ENCODE peak calls at places on chromosomes 2 and 18, in six cellular contexts. N is HCT116, X is K562, A is HepG2, B is Panc1, Q is GM23338. T is an unnamed sample.

GRCh38 chr2:231287696-231288095 is 89.3 kb downstream of the ARMC9 start:
- ATAC-seq in N (no peak), X (no peak), A (no peak), B (no peak), Q (no peak), T (no peak)

GRCh38 chr18:70314383-70314782 is 25.5 kb downstream of the SOCS6 start:
- ATAC-seq in N (no peak), X (no peak), A (no peak), B (no peak), Q (no peak), T (no peak)

GRCh38 chr18:74257083-74257482 is 34.7 kb downstream of the CYB5A start:
- ATAC-seq in N (no peak), X (peak), A (no peak), B (no peak), Q (peak), T (no peak)

GRCh38 chr2:120205901-120206581 is 17.2 kb downstream of the TMEM185B start:
- ATAC-seq in N (peak), X (peak), A (peak), B (peak), Q (peak), T (no peak)

GRCh38 chr2:217331577-217332139 is 471.8 kb upstream of the TNP1 start:
- ATAC-seq in N (no peak), X (no peak), A (peak), B (peak), Q (peak), T (peak)

GRCh38 chr2:4354164-4354563 is 650.8 kb downstream of the DCDC2C start:
- ATAC-seq in N (no peak), X (no peak), A (no peak), B (no peak), Q (no peak), T (no peak)

GRCh38 chr2:113175101-113175628 is 1.4 kb downstream of the PSD4 start:
- ATAC-seq in N (no peak), X (peak), A (peak), B (peak), Q (peak), T (no peak)

GRCh38 chr2:16727256-16727655 is 61.6 kb upstream of the CYRIA start:
- ATAC-seq in N (no peak), X (no peak), A (no peak), B (no peak), Q (no peak), T (peak)

GRCh38 chr2:12213222-12213621 is 466.8 kb downstream of the LPIN1 start:
- ATAC-seq in N (no peak), X (no peak), A (no peak), B (no peak), Q (no peak), T (no peak)

GRCh38 chr2:189657867-189658266 is 3.4 kb upstream of the ASNSD1 start:
- ATAC-seq in N (no peak), X (no peak), A (no peak), B (no peak), Q (no peak), T (no peak)

GRCh38 chr2:214810670-214811069 is 1.2 kb upstream of the BARD1 start:
- ATAC-seq in N (no peak), X (no peak), A (no peak), B (no peak), Q (no peak), T (no peak)

GRCh38 chr2:214808961-214809750 is at the start of gene BARD1:
- ATAC-seq in N (peak), X (peak), A (peak), B (peak), Q (peak), T (peak)

GRCh38 chr2:214808481-214808931 is 977 bp downstream of the BARD1 start:
- ATAC-seq in N (no peak), X (no peak), A (no peak), B (no peak), Q (no peak), T (no peak)

GRCh38 chr2:214809751-214810564 is 475 bp upstream of the BARD1 start:
- ATAC-seq in N (peak), X (peak), A (peak), B (peak), Q (peak), T (peak)
- TF ChIP-seq POLR2AphosphoS5 in N (peak), X (peak), A (peak), B (peak), Q (peak), T (peak)

GRCh38 chr2:69641887-69642708 is 1.4 kb downstream of the AAK1 start:
- ATAC-seq in N (no peak), X (no peak), A (no peak), B (no peak), Q (no peak), T (no peak)
- H3K27ac ChIP-seq in N (no peak), X (peak), A (peak), B (peak), Q (peak), T (no peak)

GRCh38 chr2:222423186-222423585 is 1.2 kb upstream of the SGPP2 start:
- ATAC-seq in N (no peak), X (no peak), A (no peak), B (no peak), Q (no peak), T (no peak)

GRCh38 chr2:222423632-222424280 is 587 bp upstream of the SGPP2 start:
- ATAC-seq in N (peak), X (no peak), A (no peak), B (no peak), Q (peak), T (no peak)

GRCh38 chr2:222424729-222425671 is 657 bp downstream of the SGPP2 start:
- ATAC-seq in N (peak), X (no peak), A (no peak), B (peak), Q (peak), T (no peak)

GRCh38 chr2:222426836-222427130 is 2.4 kb downstream of the SGPP2 start:
- ATAC-seq in N (no peak), X (no peak), A (no peak), B (no peak), Q (no peak), T (no peak)

GRCh38 chr2:222424281-222424728 is at the start of gene SGPP2:
- ATAC-seq in N (peak), X (no peak), A (no peak), B (peak), Q (peak), T (no peak)
- TF ChIP-seq POLR2AphosphoS5 in N (peak), X (no peak), A (no peak), B (no peak), Q (no peak), T (no peak)

DNA sequence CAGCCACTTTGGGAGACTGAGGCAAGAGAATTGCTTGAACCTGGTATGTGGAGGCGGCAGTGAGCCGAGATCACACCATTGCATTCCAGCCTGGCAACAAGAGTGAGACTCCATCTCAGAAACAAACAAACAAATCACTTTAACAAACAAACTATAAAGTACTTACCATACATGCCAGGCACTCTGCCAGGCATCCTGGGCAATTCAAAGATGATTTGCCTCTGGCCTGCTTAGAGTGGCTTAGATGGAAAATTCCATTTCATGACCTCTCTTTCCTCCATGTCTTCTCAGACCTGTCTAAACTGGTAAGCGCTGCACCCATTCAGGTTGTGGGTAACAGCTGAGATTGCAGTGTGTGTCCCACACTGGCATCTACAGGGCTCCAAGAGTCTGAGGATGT is 273.2 kb downstream of the BCL2 start:
- ATAC-seq in N (no peak), X (no peak), A (no peak), B (peak), Q (no peak), T (no peak)
- H3K27ac ChIP-seq in N (no peak), X (no peak), A (no peak), B (peak), Q (no peak), T (no peak)

DNA sequence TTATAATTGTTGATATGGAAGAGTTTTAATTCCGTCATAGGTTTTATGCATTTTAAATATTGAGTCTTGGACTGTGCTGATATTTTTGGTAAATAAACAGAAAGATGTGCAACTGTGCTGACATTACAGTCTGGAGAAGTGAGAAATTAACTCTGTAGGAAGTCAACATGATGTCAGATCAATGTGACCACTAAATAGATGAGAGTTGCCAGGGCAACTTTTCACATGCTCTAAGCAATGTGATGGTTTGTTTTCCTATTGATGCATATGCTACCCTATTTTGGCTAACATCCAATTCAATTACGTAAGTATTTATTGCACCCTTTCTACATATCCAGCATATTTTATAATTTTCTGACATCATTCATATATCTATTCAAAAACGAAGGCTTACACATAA is 1109.3 kb downstream of the TSN start:
- ATAC-seq in N (no peak), X (no peak), A (no peak), B (no peak), Q (no peak), T (no peak)
- TF ChIP-seq POLR2AphosphoS5 in N (no peak), X (no peak), A (no peak), B (no peak), Q (no peak), T (no peak)

GRCh38 chr2:25951071-25951547 is 31.2 kb downstream of the KIF3C start:
- ATAC-seq in N (peak), X (peak), A (peak), B (peak), Q (peak), T (peak)
- H3K27ac ChIP-seq in N (no peak), X (no peak), A (no peak), B (peak), Q (peak), T (no peak)

T was measured in gastroesophageal sphincter.